ENCODE peak calls at places on chromosomes 16 and 17, in five cellular contexts. One of them, this sample, is unnamed.

GRCh38 chr16:84115919-84116719 is 623 bp downstream of the MBTPS1 start:
- DNase-seq in fibroblast of lung: peak; percentile 56
- DNase-seq in HepG2: peak; percentile 54
- DNase-seq in astrocyte: peak; percentile 37
- DNase-seq in PC-9: no peak
- DNase-seq in this sample: peak; percentile 27

GRCh38 chr16:25270577-25270976 is 12.9 kb upstream of the ZKSCAN2 start:
- DNase-seq in astrocyte: no peak
- DNase-seq in fibroblast of lung: no peak
- DNase-seq in HepG2: no peak
- DNase-seq in PC-9: no peak
- DNase-seq in this sample: no peak

GRCh38 chr17:13508916-13509315 is 92.8 kb downstream of the HS3ST3A1 start:
- DNase-seq in fibroblast of lung: no peak
- DNase-seq in HepG2: no peak
- DNase-seq in astrocyte: no peak
- DNase-seq in PC-9: no peak
- DNase-seq in this sample: no peak

GRCh38 chr16:47571711-47572110 is 110.6 kb downstream of the PHKB start:
- DNase-seq in PC-9: no peak
- DNase-seq in fibroblast of lung: no peak
- DNase-seq in HepG2: no peak
- DNase-seq in astrocyte: no peak
- DNase-seq in this sample: no peak

GRCh38 chr16:57823836-57824235 is 21.5 kb upstream of the KIFC3 start:
- DNase-seq in PC-9: no peak
- DNase-seq in HepG2: no peak
- DNase-seq in fibroblast of lung: peak; percentile 41
- DNase-seq in astrocyte: no peak
- DNase-seq in this sample: peak; percentile 43

GRCh38 chr17:41844971-41845370 is 7.3 kb downstream of the KLHL10 start:
- DNase-seq in fibroblast of lung: peak; percentile 76
- DNase-seq in HepG2: no peak
- DNase-seq in astrocyte: peak; percentile 67
- DNase-seq in PC-9: no peak
- DNase-seq in this sample: peak; percentile 30

GRCh38 chr16:53502331-53503269 is at the start of gene AKTIP:
- DNase-seq in fibroblast of lung: peak; percentile 57
- DNase-seq in PC-9: peak; percentile 72
- DNase-seq in HepG2: no peak
- DNase-seq in astrocyte: peak; percentile 48
- DNase-seq in this sample: peak; percentile 54

GRCh38 chr17:5788266-5788900 is 204.1 kb upstream of the NLRP1 start:
- DNase-seq in HepG2: no peak
- DNase-seq in PC-9: no peak
- DNase-seq in fibroblast of lung: peak; percentile 58
- DNase-seq in astrocyte: peak; percentile 39
- DNase-seq in this sample: peak; percentile 82

GRCh38 chr17:71003736-71004135 is 834.4 kb downstream of the KCNJ2 start:
- DNase-seq in astrocyte: no peak
- DNase-seq in PC-9: no peak
- DNase-seq in HepG2: no peak
- DNase-seq in fibroblast of lung: no peak
- DNase-seq in this sample: no peak

GRCh38 chr17:39152134-39152884 is 872 bp upstream of the PLXDC1 start:
- DNase-seq in HepG2: no peak
- DNase-seq in fibroblast of lung: no peak
- DNase-seq in astrocyte: no peak
- DNase-seq in PC-9: no peak
- DNase-seq in this sample: no peak

GRCh38 chr17:15109608-15110007 is 155.5 kb downstream of the PMP22 start:
- DNase-seq in HepG2: no peak
- DNase-seq in astrocyte: no peak
- DNase-seq in PC-9: no peak
- DNase-seq in fibroblast of lung: no peak
- DNase-seq in this sample: no peak

GRCh38 chr17:41784207-41784744 is 2.2 kb downstream of the JUP start:
- DNase-seq in astrocyte: peak; percentile 77
- DNase-seq in HepG2: no peak
- DNase-seq in fibroblast of lung: peak; percentile 84
- DNase-seq in PC-9: peak; percentile 69
- DNase-seq in this sample: peak; percentile 66

GRCh38 chr17:50469671-50470305 is 1.1 kb upstream of the CHAD start:
- DNase-seq in astrocyte: no peak
- DNase-seq in fibroblast of lung: no peak
- DNase-seq in PC-9: no peak
- DNase-seq in HepG2: no peak
- DNase-seq in this sample: no peak

GRCh38 chr16:47732122-47732805 is 271.1 kb downstream of the PHKB start:
- DNase-seq in astrocyte: peak; percentile 99
- DNase-seq in PC-9: no peak
- DNase-seq in fibroblast of lung: peak; percentile 99
- DNase-seq in HepG2: no peak
- DNase-seq in this sample: peak; percentile 72

GRCh38 chr16:56637814-56638750 is at the start of gene MT1A:
- DNase-seq in PC-9: peak; percentile 76
- DNase-seq in HepG2: peak; percentile 29
- DNase-seq in astrocyte: peak; percentile 26
- DNase-seq in fibroblast of lung: peak; percentile 54
- DNase-seq in this sample: no peak

GRCh38 chr17:34988644-34989043 is 8.3 kb downstream of the LIG3 start:
- DNase-seq in HepG2: no peak
- DNase-seq in PC-9: no peak
- DNase-seq in fibroblast of lung: no peak
- DNase-seq in astrocyte: no peak
- DNase-seq in this sample: no peak

GRCh38 chr17:49822829-49823228 is 25.0 kb downstream of the TAC4 start:
- DNase-seq in astrocyte: no peak
- DNase-seq in HepG2: no peak
- DNase-seq in PC-9: no peak
- DNase-seq in fibroblast of lung: peak; percentile 34
- DNase-seq in this sample: no peak

GRCh38 chr16:68257906-68258800 is 6.2 kb upstream of the SLC7A6 start:
- DNase-seq in astrocyte: peak; percentile 17
- DNase-seq in HepG2: peak; percentile 95
- DNase-seq in PC-9: peak; percentile 80
- DNase-seq in fibroblast of lung: peak; percentile 35
- DNase-seq in this sample: peak; percentile 80

GRCh38 chr17:41527076-41528023 is 758 bp downstream of the KRT19 start:
- DNase-seq in PC-9: peak; percentile 69
- DNase-seq in fibroblast of lung: no peak
- DNase-seq in astrocyte: no peak
- DNase-seq in HepG2: no peak
- DNase-seq in this sample: no peak

GRCh38 chr17:40121191-40121885 is 433 bp upstream of the MSL1 start:
- DNase-seq in astrocyte: no peak
- DNase-seq in PC-9: peak; percentile 27
- DNase-seq in fibroblast of lung: peak; percentile 51
- DNase-seq in HepG2: no peak
- DNase-seq in this sample: peak; percentile 25

GRCh38 chr17:37134050-37134449 is 185.3 kb downstream of the AATF start:
- DNase-seq in astrocyte: no peak
- DNase-seq in PC-9: no peak
- DNase-seq in fibroblast of lung: no peak
- DNase-seq in HepG2: no peak
- DNase-seq in this sample: no peak

GRCh38 chr17:16304832-16305231 is 48.4 kb downstream of the CENPV start:
- DNase-seq in astrocyte: no peak
- DNase-seq in PC-9: peak; percentile 10
- DNase-seq in fibroblast of lung: peak; percentile 25
- DNase-seq in HepG2: peak; percentile 63
- DNase-seq in this sample: peak; percentile 58

GRCh38 chr16:59296002-59296401 is 561.9 kb upstream of the GOT2 start:
- DNase-seq in HepG2: no peak
- DNase-seq in astrocyte: no peak
- DNase-seq in PC-9: no peak
- DNase-seq in fibroblast of lung: peak; percentile 1
- DNase-seq in this sample: no peak

GRCh38 chr17:47368262-47368661 is 44.5 kb downstream of the EFCAB13 start:
- DNase-seq in HepG2: no peak
- DNase-seq in astrocyte: no peak
- DNase-seq in fibroblast of lung: no peak
- DNase-seq in PC-9: peak; percentile 33
- DNase-seq in this sample: peak; percentile 96

GRCh38 chr17:51548125-51548524 is 287.8 kb downstream of the UTP18 start:
- DNase-seq in fibroblast of lung: no peak
- DNase-seq in astrocyte: no peak
- DNase-seq in HepG2: no peak
- DNase-seq in PC-9: no peak
- DNase-seq in this sample: no peak

GRCh38 chr16:12459993-12460392 is 343.7 kb downstream of the CPPED1 start:
- DNase-seq in PC-9: no peak
- DNase-seq in HepG2: no peak
- DNase-seq in astrocyte: no peak
- DNase-seq in fibroblast of lung: no peak
- DNase-seq in this sample: no peak

GRCh38 chr17:28572294-28573099 is 1.2 kb upstream of the PIGS start:
- DNase-seq in fibroblast of lung: no peak
- DNase-seq in astrocyte: no peak
- DNase-seq in HepG2: no peak
- DNase-seq in PC-9: no peak
- DNase-seq in this sample: no peak

GRCh38 chr17:28573966-28574480 is 2.7 kb downstream of the ALDOC start:
- DNase-seq in HepG2: no peak
- DNase-seq in astrocyte: no peak
- DNase-seq in fibroblast of lung: no peak
- DNase-seq in PC-9: no peak
- DNase-seq in this sample: no peak

GRCh38 chr17:28574536-28574935 is 2.2 kb downstream of the ALDOC start:
- DNase-seq in PC-9: no peak
- DNase-seq in astrocyte: no peak
- DNase-seq in fibroblast of lung: no peak
- DNase-seq in HepG2: no peak
- DNase-seq in this sample: no peak

GRCh38 chr17:28575126-28575795 is 1.4 kb downstream of the ALDOC start:
- DNase-seq in astrocyte: no peak
- DNase-seq in PC-9: no peak
- DNase-seq in HepG2: no peak
- DNase-seq in fibroblast of lung: no peak
- DNase-seq in this sample: no peak

DNA sequence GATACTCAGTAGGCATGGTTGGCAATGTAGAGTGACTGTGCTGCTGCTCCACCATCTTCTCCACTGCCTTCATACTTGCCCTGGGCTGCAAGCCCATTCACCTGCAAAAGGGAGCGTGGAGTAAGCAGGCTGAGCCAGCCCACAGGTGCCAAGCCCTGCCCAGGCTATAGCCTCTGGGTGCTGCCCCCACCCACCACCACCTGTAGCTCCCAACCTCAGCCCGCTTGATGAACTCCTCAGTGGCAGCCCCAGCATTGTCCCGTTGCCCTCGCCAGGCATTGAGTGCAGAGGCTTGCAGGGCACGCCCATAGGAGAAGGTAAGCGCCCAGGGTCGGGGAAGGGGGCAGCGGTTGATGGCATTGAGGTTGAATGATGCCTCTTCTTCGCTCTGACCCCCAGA is 2.2 kb upstream of the PIGS start:
- DNase-seq in astrocyte: no peak
- DNase-seq in PC-9: no peak
- DNase-seq in fibroblast of lung: no peak
- DNase-seq in HepG2: no peak
- DNase-seq in this sample: no peak
- H3K79me2 ChIP-seq in astrocyte: peaks cover 24% of the 10 kb centered on the region
- H3K79me2 ChIP-seq in PC-9: peaks cover 11% of the 10 kb centered on the region
- H3K79me2 ChIP-seq in fibroblast of lung: peaks cover 12% of the 10 kb centered on the region
- H3K79me2 ChIP-seq in HepG2: peaks cover 17% of the 10 kb centered on the region
- H3K79me2 ChIP-seq in this sample: peaks cover 23% of the 10 kb centered on the region

GRCh38 chr17:81804559-81805399 is 829 bp downstream of the GCGR start:
- DNase-seq in PC-9: no peak
- DNase-seq in astrocyte: no peak
- DNase-seq in HepG2: no peak
- DNase-seq in fibroblast of lung: no peak
- DNase-seq in this sample: no peak
- TF ChIP-seq EZH2 in PC-9: no peak
- TF ChIP-seq EZH2 in astrocyte: peak; percentile 97
- TF ChIP-seq EZH2 in HepG2: no peak
- TF ChIP-seq EZH2 in fibroblast of lung: peak; percentile 95
- TF ChIP-seq EZH2 in this sample: peak; percentile 66

GRCh38 chr16:85447657-85448313 is 165.3 kb upstream of the GSE1 start:
- DNase-seq in PC-9: no peak
- DNase-seq in astrocyte: no peak
- DNase-seq in HepG2: no peak
- DNase-seq in fibroblast of lung: no peak
- DNase-seq in this sample: no peak

GRCh38 chr16:85444879-85445778 is 168.0 kb upstream of the GSE1 start:
- DNase-seq in HepG2: no peak
- DNase-seq in fibroblast of lung: no peak
- DNase-seq in PC-9: no peak
- DNase-seq in astrocyte: no peak
- DNase-seq in this sample: no peak

GRCh38 chr16:85446846-85447656 is 166.1 kb upstream of the GSE1 start:
- DNase-seq in astrocyte: no peak
- DNase-seq in HepG2: no peak
- DNase-seq in fibroblast of lung: no peak
- DNase-seq in PC-9: no peak
- DNase-seq in this sample: no peak

GRCh38 chr16:85443531-85443930 is 169.6 kb upstream of the GSE1 start:
- DNase-seq in PC-9: no peak
- DNase-seq in astrocyte: no peak
- DNase-seq in fibroblast of lung: no peak
- DNase-seq in HepG2: no peak
- DNase-seq in this sample: no peak

DNA sequence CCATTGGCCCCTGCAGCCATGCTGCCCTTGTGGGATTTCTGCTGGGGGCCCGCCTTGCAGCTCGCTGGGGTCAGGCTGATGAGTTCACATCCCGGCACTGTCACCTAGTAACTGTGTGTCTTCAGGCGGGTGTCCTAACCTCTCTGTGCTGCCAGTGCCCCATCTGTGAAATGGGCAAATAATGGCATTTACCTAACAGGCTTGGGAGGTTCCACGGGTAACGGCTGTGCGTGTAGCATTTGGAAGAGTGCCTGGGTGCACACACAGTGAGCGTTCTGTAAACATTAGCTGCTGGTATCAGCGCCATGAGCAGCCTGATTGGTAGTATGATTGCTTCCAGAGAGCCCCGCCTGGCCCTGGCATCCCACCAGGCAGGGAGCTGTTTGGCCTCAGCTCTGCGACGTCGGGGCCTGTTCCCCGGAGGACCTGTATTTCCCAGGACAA is 167.3 kb upstream of the GSE1 start:
- DNase-seq in astrocyte: no peak
- DNase-seq in HepG2: no peak
- DNase-seq in PC-9: no peak
- DNase-seq in fibroblast of lung: no peak
- DNase-seq in this sample: no peak
- H3K27ac ChIP-seq in astrocyte: no peak overlapping the region
- H3K27ac ChIP-seq in HepG2: no peak overlapping the region
- H3K27ac ChIP-seq in PC-9: no peak overlapping the region
- H3K27ac ChIP-seq in fibroblast of lung: no peak overlapping the region
- H3K27ac ChIP-seq in this sample: no peak overlapping the region

DNA sequence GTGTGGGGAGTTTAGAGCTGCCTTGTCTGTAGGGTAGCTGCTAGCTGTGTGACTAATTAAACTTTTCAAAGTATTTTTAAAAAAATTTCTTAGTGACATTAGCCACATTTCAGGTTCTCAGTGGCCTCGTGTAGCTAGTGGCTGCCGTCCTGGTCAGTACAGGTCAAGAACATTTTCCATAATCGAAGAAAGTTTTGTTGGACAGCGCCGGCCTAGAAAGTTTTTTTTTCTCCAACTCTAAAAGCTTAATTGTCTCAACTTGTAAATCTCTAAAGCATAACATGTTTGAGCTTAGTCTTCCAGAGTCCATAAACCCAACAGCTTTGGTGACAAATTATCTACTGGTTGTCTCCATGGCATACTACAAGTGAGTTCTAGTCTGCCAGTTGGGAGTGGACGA is 4.3 kb downstream of the AKAP1 start:
- DNase-seq in fibroblast of lung: no peak
- DNase-seq in PC-9: no peak
- DNase-seq in astrocyte: no peak
- DNase-seq in HepG2: no peak
- DNase-seq in this sample: no peak
- H3K79me2 ChIP-seq in fibroblast of lung: peaks cover 2% of the 10 kb centered on the region
- H3K79me2 ChIP-seq in PC-9: peaks cover 93% of the 10 kb centered on the region
- H3K79me2 ChIP-seq in astrocyte: peaks cover 50% of the 10 kb centered on the region
- H3K79me2 ChIP-seq in HepG2: peaks cover 84% of the 10 kb centered on the region
- H3K79me2 ChIP-seq in this sample: peaks cover 92% of the 10 kb centered on the region

This sample was measured in PC-3.